ENCODE peak calls at places on chromosomes 1 and 21, in eight cellular contexts. H is cardiac fibroblast, X is mucosa of descending colon, W is glutamatergic neuron, K is Calu3, Z is lower leg skin, S is tibial artery, A is cardiac muscle cell. O is an unnamed sample.
A peak's percentile ranks its signal among the peaks of the same experiment; 100 is the strongest.

GRCh38 chr1:192402571-192402970 is 85.8 kb downstream of the RGS21 start:
- DNase-seq in H (no peak), X (no peak), W (no peak), K (no peak), Z (no peak), S (no peak), A (no peak), O (no peak)

GRCh38 chr1:36433102-36433501 is 17.1 kb downstream of the OSCP1 start:
- DNase-seq in H (no peak), X (no peak), W (no peak), K (no peak), Z (no peak), S (no peak), A (no peak), O (no peak)

GRCh38 chr1:27391511-27392095 is 819 bp upstream of the GPR3 start:
- DNase-seq in H (peak; percentile 71), X (no peak), W (no peak), K (peak; percentile 53), Z (no peak), S (no peak), A (peak; percentile 64), O (no peak)

GRCh38 chr1:200708769-200709168 is 29.9 kb upstream of the CAMSAP2 start:
- DNase-seq in H (no peak), X (no peak), W (no peak), K (no peak), Z (no peak), S (no peak), A (no peak), O (no peak)

GRCh38 chr1:204041232-204041767 is 31.6 kb upstream of the SOX13 start:
- DNase-seq in H (no peak), X (no peak), W (no peak), K (no peak), Z (peak; percentile 88), S (peak; percentile 76), A (no peak), O (no peak)

GRCh38 chr1:77100870-77101269 is 118.4 kb downstream of the PIGK start:
- DNase-seq in H (peak; percentile 15), X (no peak), W (no peak), K (no peak), Z (no peak), S (no peak), A (no peak), O (no peak)

GRCh38 chr21:31335957-31336738 is 7.9 kb downstream of the TIAM1 start:
- DNase-seq in H (peak; percentile 80), X (no peak), W (no peak), K (no peak), Z (no peak), S (no peak), A (peak; percentile 86), O (no peak)

GRCh38 chr1:12546771-12547585 is 71.0 kb downstream of the DHRS3 start:
- DNase-seq in H (peak; percentile 70), X (peak; percentile 54), W (no peak), K (no peak), Z (peak; percentile 95), S (peak; percentile 93), A (peak; percentile 67), O (no peak)

GRCh38 chr1:99062192-99062591 is 57.5 kb upstream of the PLPPR5 start:
- DNase-seq in H (no peak), X (no peak), W (no peak), K (no peak), Z (no peak), S (no peak), A (no peak), O (no peak)

GRCh38 chr1:164017239-164017638 is 541.7 kb upstream of the PBX1 start:
- DNase-seq in H (no peak), X (no peak), W (no peak), K (no peak), Z (no peak), S (no peak), A (no peak), O (no peak)

GRCh38 chr1:82517586-82517985 is 716.9 kb downstream of the ADGRL2 start:
- DNase-seq in H (peak; percentile 35), X (no peak), W (peak; percentile 17), K (no peak), Z (peak; percentile 84), S (peak; percentile 67), A (peak; percentile 30), O (no peak)

GRCh38 chr1:69915347-69915746 is 290.0 kb downstream of the LRRC40 start:
- DNase-seq in H (peak; percentile 78), X (no peak), W (no peak), K (no peak), Z (no peak), S (no peak), A (peak; percentile 71), O (no peak)

GRCh38 chr1:229287257-229287656 is 16.3 kb downstream of the RAB4A start:
- DNase-seq in H (no peak), X (no peak), W (no peak), K (no peak), Z (no peak), S (no peak), A (no peak), O (no peak)

GRCh38 chr1:15668089-15668754 is 15.9 kb upstream of the PLEKHM2 start:
- DNase-seq in H (no peak), X (no peak), W (no peak), K (no peak), Z (no peak), S (no peak), A (peak; percentile 24), O (no peak)

GRCh38 chr1:36876990-36877389 is 157.3 kb downstream of the GRIK3 start:
- DNase-seq in H (no peak), X (no peak), W (no peak), K (no peak), Z (no peak), S (no peak), A (no peak), O (no peak)

GRCh38 chr1:101181930-101182329 is 54.9 kb upstream of the S1PR1 start:
- DNase-seq in H (no peak), X (no peak), W (no peak), K (no peak), Z (no peak), S (no peak), A (no peak), O (no peak)

GRCh38 chr1:107454786-107455185 is 313.9 kb downstream of the NTNG1 start:
- DNase-seq in H (no peak), X (no peak), W (no peak), K (peak; percentile 2), Z (no peak), S (no peak), A (no peak), O (no peak)

GRCh38 chr1:42747125-42747524 is 7.1 kb upstream of the CLDN19 start:
- DNase-seq in H (peak; percentile 23), X (no peak), W (peak; percentile 78), K (peak; percentile 56), Z (peak; percentile 79), S (no peak), A (peak; percentile 35), O (no peak)

GRCh38 chr1:174769961-174770549 is 229.7 kb upstream of the CACYBP start:
- DNase-seq in H (peak; percentile 71), X (no peak), W (no peak), K (no peak), Z (no peak), S (no peak), A (peak; percentile 74), O (no peak)

DNA sequence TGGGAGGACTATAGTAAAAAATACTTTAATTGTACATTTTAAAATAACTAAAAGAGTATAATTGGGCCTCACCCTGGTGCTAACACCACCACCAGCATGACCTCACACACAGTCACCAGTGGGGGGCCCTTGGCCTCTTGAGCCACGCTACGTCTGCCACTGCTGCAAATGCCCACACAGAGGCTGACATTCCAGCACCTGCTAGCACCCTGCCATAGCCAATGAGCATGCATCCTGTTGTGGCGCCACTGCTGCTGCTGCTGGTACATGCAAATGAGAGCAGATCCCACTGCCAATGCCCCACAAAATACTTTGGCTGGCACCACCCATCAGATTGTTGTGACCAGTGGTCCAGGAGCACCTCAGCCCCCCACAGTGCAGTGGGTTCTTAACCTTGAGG is 31.5 kb upstream of the TNR start:
- DNase-seq in H (no peak), X (no peak), W (no peak), K (no peak), Z (peak; percentile 34), S (no peak), A (no peak), O (no peak)
- TF ChIP-seq CTCF in H (no peak), X (no peak), W (no peak), K (no peak), Z (no peak), S (no peak), A (no peak), O (no peak)

DNA sequence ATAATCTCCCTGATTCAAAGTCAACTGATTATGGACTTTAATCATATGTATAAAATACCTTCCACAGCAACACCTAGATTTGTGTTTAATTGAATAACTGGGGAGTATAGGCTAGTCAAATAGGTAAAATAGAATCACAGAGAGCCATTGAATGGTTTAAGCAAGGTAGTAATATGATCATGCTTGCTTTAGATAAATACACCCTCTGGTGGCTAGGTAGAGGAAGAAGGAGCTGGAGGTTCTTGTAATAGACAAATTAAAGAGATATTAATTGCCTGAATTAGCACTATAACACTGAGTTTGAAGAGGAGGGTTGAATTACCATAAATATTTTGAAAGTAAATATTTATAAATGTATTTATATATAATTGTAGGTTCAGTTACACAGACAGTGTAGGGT is 40.3 kb downstream of the DIRAS3 start:
- DNase-seq in H (peak; percentile 60), X (no peak), W (no peak), K (no peak), Z (no peak), S (no peak), A (peak; percentile 60), O (no peak)
- TF ChIP-seq CTCF in H (peak; percentile 34), X (no peak), W (no peak), K (no peak), Z (no peak), S (peak; percentile 37), A (peak; percentile 59), O (no peak)

GRCh38 chr1:202689082-202689481 is 21.2 kb downstream of the SYT2 start:
- DNase-seq in H (no peak), X (no peak), W (peak; percentile 42), K (no peak), Z (no peak), S (peak; percentile 29), A (no peak), O (no peak)

GRCh38 chr1:202689493-202690342 is 20.5 kb downstream of the SYT2 start:
- DNase-seq in H (no peak), X (no peak), W (no peak), K (no peak), Z (no peak), S (peak; percentile 29), A (no peak), O (no peak)

GRCh38 chr1:202691846-202692245 is 18.4 kb downstream of the SYT2 start:
- DNase-seq in H (no peak), X (no peak), W (no peak), K (no peak), Z (no peak), S (no peak), A (no peak), O (no peak)

GRCh38 chr1:202694354-202694753 is 15.9 kb downstream of the SYT2 start:
- DNase-seq in H (no peak), X (no peak), W (no peak), K (no peak), Z (no peak), S (peak; percentile 24), A (no peak), O (no peak)

GRCh38 chr1:202692959-202693555 is 17.2 kb downstream of the SYT2 start:
- DNase-seq in H (peak; percentile 70), X (no peak), W (peak; percentile 70), K (peak; percentile 80), Z (no peak), S (peak; percentile 62), A (peak; percentile 79), O (peak; percentile 45)
- TF ChIP-seq CTCF in H (peak; percentile 34), X (no peak), W (peak; percentile 58), K (no peak), Z (no peak), S (peak; percentile 36), A (peak; percentile 29), O (peak; percentile 18)

GRCh38 chr1:245687636-245688535 is 533.1 kb downstream of the KIF26B start:
- DNase-seq in H (no peak), X (no peak), W (peak; percentile 41), K (no peak), Z (peak; percentile 64), S (no peak), A (no peak), O (no peak)
- TF ChIP-seq CTCF in H (no peak), X (no peak), W (no peak), K (no peak), Z (no peak), S (no peak), A (no peak), O (no peak)

O was measured in lung.